ENCODE peak calls at places on chromosomes 3 and 15, in four cellular contexts. B, L, K and X are unnamed samples.

GRCh38 chr3:72536206-72536887 is 311.9 kb downstream of the SHQ1 start:
- DNase-seq in K (no peak), L (no peak), B (no peak), X (no peak)

GRCh38 chr3:51955175-51955892 is at the start of gene GPR62:
- DNase-seq in K (no peak), B (no peak), L (peak; percentile 91), X (no peak)

GRCh38 chr3:97971679-97972567 is at the start of gene RIOX2:
- DNase-seq in K (peak; percentile 72), B (peak; percentile 68), L (peak; percentile 60), X (peak; percentile 82)

GRCh38 chr15:68558318-68559305 is 20.2 kb upstream of the CORO2B start:
- DNase-seq in L (no peak), K (peak; percentile 40), B (no peak), X (no peak)

GRCh38 chr3:65561617-65562016 is 477.1 kb downstream of the MAGI1 start:
- DNase-seq in B (no peak), K (no peak), L (no peak), X (no peak)

GRCh38 chr3:48398701-48399386 is 26.8 kb downstream of the FBXW12 start:
- DNase-seq in B (no peak), K (peak; percentile 24), L (peak; percentile 24), X (no peak)

GRCh38 chr3:194250104-194251002 is 100.8 kb downstream of the CPN2 start:
- DNase-seq in B (no peak), K (peak; percentile 80), L (no peak), X (no peak)

GRCh38 chr3:158532099-158532734 is 38.8 kb upstream of the MLF1 start:
- DNase-seq in L (no peak), B (no peak), K (no peak), X (no peak)

GRCh38 chr3:87509401-87509800 is 233.0 kb upstream of the POU1F1 start:
- DNase-seq in L (no peak), B (no peak), K (no peak), X (no peak)

GRCh38 chr15:62464705-62465104 is 299.6 kb upstream of the C2CD4B start:
- DNase-seq in K (no peak), B (no peak), L (no peak), X (no peak)

GRCh38 chr15:68416158-68416535 is 15.8 kb downstream of the ITGA11 start:
- DNase-seq in L (no peak), B (no peak), K (no peak), X (peak; percentile 33)

GRCh38 chr3:12901631-12902045 is 60.3 kb upstream of the RPL32 start:
- DNase-seq in B (no peak), L (no peak), K (no peak), X (no peak)

GRCh38 chr15:62324382-62324781 is 159.3 kb upstream of the C2CD4B start:
- DNase-seq in L (no peak), K (no peak), B (no peak), X (no peak)

GRCh38 chr15:100560323-100560722 is 31.6 kb upstream of the CERS3 start:
- DNase-seq in K (no peak), L (no peak), B (no peak), X (no peak)

GRCh38 chr3:9185701-9186100 is 63.7 kb downstream of the SRGAP3 start:
- DNase-seq in K (no peak), L (no peak), B (no peak), X (no peak)

GRCh38 chr3:67685499-67685898 is 31.1 kb upstream of the SUCLG2 start:
- DNase-seq in B (no peak), K (no peak), L (no peak), X (no peak)

GRCh38 chr15:31758126-31758525 is 272.2 kb upstream of the CHRNA7 start:
- DNase-seq in K (no peak), B (no peak), L (peak; percentile 95), X (no peak)

GRCh38 chr15:62142736-62143135 is 22.3 kb downstream of the C2CD4B start:
- DNase-seq in L (no peak), K (no peak), B (no peak), X (no peak)

GRCh38 chr15:55827204-55827603 is 84.3 kb upstream of the PRTG start:
- DNase-seq in L (no peak), K (no peak), B (no peak), X (no peak)

GRCh38 chr3:194307849-194308248 is 43.3 kb downstream of the CPN2 start:
- DNase-seq in B (no peak), K (no peak), L (no peak), X (no peak)

GRCh38 chr3:45687828-45688193 is 1.4 kb upstream of the SACM1L start:
- DNase-seq in B (no peak), K (no peak), L (no peak), X (no peak)

GRCh38 chr3:86954226-86954625 is 36.7 kb downstream of the VGLL3 start:
- DNase-seq in K (no peak), L (no peak), B (no peak), X (no peak)

GRCh38 chr3:100396967-100397366 is 3.9 kb downstream of the TOMM70 start:
- DNase-seq in L (no peak), B (no peak), K (no peak), X (no peak)

GRCh38 chr3:181859518-181859917 is 147.8 kb downstream of the SOX2 start:
- DNase-seq in K (no peak), B (no peak), L (no peak), X (no peak)

GRCh38 chr15:60918234-60918964 is 310.7 kb downstream of the RORA start:
- DNase-seq in L (no peak), K (no peak), B (no peak), X (no peak)

GRCh38 chr3:189353318-189353958 is 181.7 kb downstream of the TPRG1 start:
- DNase-seq in K (no peak), L (no peak), B (no peak), X (no peak)

GRCh38 chr15:68620721-68621528 is 42.1 kb downstream of the CORO2B start:
- DNase-seq in B (peak; percentile 48), L (peak; percentile 92), K (peak; percentile 88), X (peak; percentile 89)

GRCh38 chr15:89423981-89424380 is 72.4 kb downstream of the RHCG start:
- DNase-seq in K (no peak), B (no peak), L (no peak), X (no peak)

GRCh38 chr15:73941449-73941848 is 15.2 kb downstream of the LOXL1 start:
- DNase-seq in B (no peak), L (no peak), K (no peak), X (no peak)

GRCh38 chr3:72345237-72345878 is 502.9 kb downstream of the SHQ1 start:
- DNase-seq in B (no peak), L (no peak), K (peak; percentile 3), X (no peak)

GRCh38 chr15:30885814-30886213 is 17.9 kb upstream of the FAN1 start:
- DNase-seq in L (no peak), B (no peak), K (no peak), X (no peak)

GRCh38 chr3:52494446-52494845 is 692 bp upstream of the STAB1 start:
- DNase-seq in K (no peak), L (no peak), B (no peak), X (no peak)

GRCh38 chr15:78059110-78059839 is 18.2 kb downstream of the TBC1D2B start:
- DNase-seq in L (no peak), B (no peak), K (no peak), X (no peak)

GRCh38 chr3:184506579-184506978 is 55.0 kb upstream of the EPHB3 start:
- DNase-seq in B (no peak), K (no peak), L (no peak), X (no peak)

GRCh38 chr3:60403866-60404265 is 847.4 kb downstream of the FHIT start:
- DNase-seq in B (no peak), L (no peak), K (no peak), X (no peak)

GRCh38 chr3:52176951-52177700 is 20.8 kb upstream of the ALAS1 start:
- DNase-seq in L (no peak), K (no peak), B (peak; percentile 63), X (no peak)

GRCh38 chr15:59830873-59831272 is 141.8 kb upstream of the BNIP2 start:
- DNase-seq in L (no peak), B (no peak), K (no peak), X (no peak)
- H3K4me3 ChIP-seq in L (no peak overlapping the region), B (no peak overlapping the region), K (no peak overlapping the region), X (no peak overlapping the region)

GRCh38 chr3:156472150-156472549 is 82.8 kb downstream of the SSR3 start:
- DNase-seq in K (no peak), L (no peak), B (no peak), X (no peak)
- TF ChIP-seq CTCF in K (no peak), L (no peak), B (no peak), X (no peak)

DNA sequence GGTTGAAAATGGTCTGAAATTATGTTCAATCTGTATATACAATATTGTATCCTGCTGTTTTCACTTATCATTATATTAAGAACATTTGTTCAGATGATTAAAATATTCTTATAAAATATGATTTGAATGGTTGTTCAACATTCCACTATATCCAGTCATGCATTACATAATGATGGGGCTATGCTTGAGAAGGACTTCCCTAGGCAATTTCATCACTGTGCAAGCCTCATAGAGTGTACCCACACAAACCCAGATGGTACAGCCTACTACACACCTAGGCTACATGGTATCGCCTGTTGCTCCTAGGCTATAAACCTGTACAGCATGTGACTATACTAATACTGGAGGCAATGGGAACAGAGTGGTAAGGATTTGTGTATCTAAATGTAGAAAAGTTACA is 30.5 kb downstream of the SLC7A14 start:
- DNase-seq in L (no peak), K (no peak), B (no peak), X (no peak)
- H3K27ac ChIP-seq in L (no peak overlapping the region), K (no peak overlapping the region), B (no peak overlapping the region), X (no peak overlapping the region)

DNA sequence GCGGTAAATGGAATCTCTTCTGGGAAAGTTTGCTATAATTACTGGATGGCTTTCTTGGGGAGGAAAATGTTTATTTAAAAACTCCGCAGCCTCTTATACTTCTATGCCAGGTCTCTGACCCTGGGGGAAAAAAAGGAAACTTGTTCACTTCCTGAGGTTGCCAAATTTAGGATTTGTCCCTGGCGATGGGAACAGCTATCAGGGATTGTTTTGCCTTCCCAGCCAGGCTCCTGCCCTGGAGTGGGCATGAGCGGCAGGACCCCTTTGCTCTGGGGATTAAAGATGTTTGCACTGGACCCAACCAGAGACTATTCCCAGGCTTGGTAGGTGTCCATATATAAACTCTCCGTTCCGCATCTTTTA is 175.6 kb downstream of the SLCO3A1 start:
- DNase-seq in K (no peak), L (no peak), B (no peak), X (no peak)
- H3K4me3 ChIP-seq in K (no peak overlapping the region), L (no peak overlapping the region), B (no peak overlapping the region), X (peak overlapping the region; percentile 39)

GRCh38 chr15:48300038-48300437 is 31.2 kb upstream of the DUT start:
- DNase-seq in B (no peak), L (no peak), K (no peak), X (no peak)

GRCh38 chr15:48292458-48292857 is 38.8 kb upstream of the DUT start:
- DNase-seq in B (no peak), K (no peak), L (no peak), X (no peak)

GRCh38 chr15:48298914-48299313 is 32.3 kb upstream of the DUT start:
- DNase-seq in B (no peak), K (no peak), L (no peak), X (no peak)

GRCh38 chr15:48297668-48298067 is 33.6 kb upstream of the DUT start:
- DNase-seq in K (no peak), L (no peak), B (no peak), X (no peak)
- TF ChIP-seq CTCF in K (no peak), L (no peak), B (no peak), X (no peak)